ENCODE peak calls at places on chromosomes 5 and 9, in six cellular contexts. N is cardiac fibroblast; F is foreskin fibroblast; Z is astrocyte of the spinal cord; X is cardiac muscle cell; H is CD8-positive, alpha-beta T cell. B is an unnamed sample.

GRCh38 chr9:8486095-8486494 is 686.5 kb upstream of the DMAC1 start:
- DNase-seq in N (peak; percentile 39), F (peak; percentile 59), Z (peak; percentile 18), X (peak; percentile 58), H (no peak), B (no peak)

GRCh38 chr5:72286798-72287197 is 33.2 kb downstream of the MRPS27 start:
- DNase-seq in N (no peak), F (no peak), Z (no peak), X (no peak), H (no peak), B (no peak)

GRCh38 chr5:900781-901180 is 8.1 kb downstream of the TRIP13 start:
- DNase-seq in N (no peak), F (no peak), Z (no peak), X (no peak), H (no peak), B (no peak)

GRCh38 chr9:69546265-69546664 is 125.9 kb downstream of the APBA1 start:
- DNase-seq in N (peak; percentile 48), F (peak; percentile 49), Z (peak; percentile 27), X (peak; percentile 29), H (no peak), B (no peak)

GRCh38 chr9:79581794-79582193 is 10.0 kb downstream of the TLE4 start:
- DNase-seq in N (peak; percentile 84), F (peak; percentile 92), Z (peak; percentile 84), X (peak; percentile 83), H (peak; percentile 42), B (no peak)

GRCh38 chr5:153671653-153672346 is 181.3 kb downstream of the GRIA1 start:
- DNase-seq in N (no peak), F (no peak), Z (no peak), X (no peak), H (no peak), B (no peak)

GRCh38 chr5:175680020-175680419 is 22.1 kb downstream of the HRH2 start:
- DNase-seq in N (no peak), F (no peak), Z (no peak), X (no peak), H (no peak), B (no peak)

GRCh38 chr5:77312411-77312810 is 101.9 kb downstream of the PDE8B start:
- DNase-seq in N (peak; percentile 73), F (peak; percentile 85), Z (peak; percentile 18), X (peak; percentile 47), H (no peak), B (no peak)

GRCh38 chr9:19411316-19411715 is 2.5 kb downstream of the ACER2 start:
- DNase-seq in N (peak; percentile 61), F (peak; percentile 13), Z (no peak), X (peak; percentile 71), H (no peak), B (no peak)

GRCh38 chr9:64773491-64773931 is 511.5 kb downstream of the FOXD4L5 start:
- DNase-seq in N (peak; percentile 0), F (peak; percentile 7), Z (peak; percentile 58), X (peak; percentile 5), H (peak; percentile 11), B (peak; percentile 28)
- H3K4me3 ChIP-seq in N (peak overlapping the region; percentile 44), F (no peak overlapping the region), Z (peak overlapping the region; percentile 38), X (no peak overlapping the region), H (no peak overlapping the region), B (no peak overlapping the region)

GRCh38 chr9:110967196-110967595 is 71.1 kb downstream of the LPAR1 start:
- DNase-seq in N (no peak), F (no peak), Z (no peak), X (no peak), H (no peak), B (no peak)
- H3K4me3 ChIP-seq in N (no peak overlapping the region), F (no peak overlapping the region), Z (no peak overlapping the region), X (no peak overlapping the region), H (no peak overlapping the region), B (no peak overlapping the region)

DNA sequence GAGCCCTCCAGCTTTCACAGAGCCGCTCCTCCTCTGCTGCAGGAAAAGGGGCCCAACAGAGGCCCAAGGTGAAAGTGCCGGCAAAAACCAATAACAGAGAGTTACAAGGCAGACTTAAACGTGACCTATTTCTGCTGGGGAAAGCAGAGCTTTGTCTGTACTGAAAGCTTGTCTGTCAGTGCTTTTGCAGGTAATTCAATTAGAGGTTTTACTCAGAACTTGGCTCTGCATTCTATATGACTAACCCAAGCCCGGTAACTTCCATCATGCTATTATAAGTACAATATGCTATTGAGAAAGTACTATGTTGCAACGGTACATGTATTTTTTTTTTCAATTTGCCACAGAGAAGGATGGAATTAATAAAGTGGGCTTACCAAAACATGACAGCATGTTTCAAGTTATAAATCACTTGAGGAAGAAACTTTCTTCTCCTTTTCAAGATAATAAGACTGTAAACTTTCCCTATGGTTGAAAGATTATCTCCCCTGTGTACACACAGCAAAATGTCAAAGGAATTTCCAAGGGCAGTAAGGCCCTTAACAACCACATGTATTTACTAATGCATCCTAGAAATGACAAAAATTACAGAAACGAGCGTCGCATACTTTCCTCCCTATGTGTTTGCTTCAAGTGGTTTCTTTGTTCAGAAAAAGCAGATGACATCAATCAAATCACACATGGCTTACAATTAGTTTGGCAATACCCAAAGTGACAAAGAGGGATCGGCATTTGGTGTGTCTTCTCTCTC is 282.5 kb downstream of the EFNA5 start:
- DNase-seq in N (peak; percentile 91), F (peak; percentile 91), Z (peak; percentile 80), X (peak; percentile 82), H (no peak), B (no peak)
- H3K4me3 ChIP-seq in N (no peak overlapping the region), F (no peak overlapping the region), Z (no peak overlapping the region), X (no peak overlapping the region), H (no peak overlapping the region), B (no peak overlapping the region)

GRCh38 chr5:57175586-57175985 is 1.7 kb downstream of the GPBP1 start:
- DNase-seq in N (no peak), F (no peak), Z (no peak), X (no peak), H (no peak), B (no peak)

GRCh38 chr5:57177479-57178156 is 3.8 kb downstream of the GPBP1 start:
- DNase-seq in N (no peak), F (no peak), Z (no peak), X (no peak), H (no peak), B (no peak)

GRCh38 chr5:57181151-57181550 is 7.3 kb downstream of the GPBP1 start:
- DNase-seq in N (no peak), F (no peak), Z (no peak), X (no peak), H (no peak), B (no peak)

GRCh38 chr5:57176350-57176857 is 2.5 kb downstream of the GPBP1 start:
- DNase-seq in N (peak; percentile 84), F (peak; percentile 49), Z (peak; percentile 86), X (peak; percentile 70), H (no peak), B (no peak)

GRCh38 chr5:57179262-57179960 is 5.6 kb downstream of the GPBP1 start:
- DNase-seq in N (no peak), F (no peak), Z (no peak), X (no peak), H (no peak), B (no peak)
- H3K4me3 ChIP-seq in N (no peak overlapping the region), F (peak overlapping the region; percentile 20), Z (no peak overlapping the region), X (peak overlapping the region; percentile 58), H (peak overlapping the region; percentile 100), B (peak overlapping the region; percentile 95)

GRCh38 chr9:124481115-124481514 is 26.1 kb downstream of the NR5A1 start:
- DNase-seq in N (no peak), F (no peak), Z (no peak), X (no peak), H (no peak), B (no peak)

GRCh38 chr9:124480621-124480981 is 26.6 kb downstream of the NR5A1 start:
- DNase-seq in N (peak; percentile 19), F (peak; percentile 44), Z (peak; percentile 6), X (peak; percentile 31), H (no peak), B (no peak)

GRCh38 chr9:124478014-124478753 is 27.9 kb downstream of the ADGRD2 start:
- DNase-seq in N (no peak), F (no peak), Z (no peak), X (no peak), H (no peak), B (no peak)

GRCh38 chr9:124479371-124479770 is 27.8 kb downstream of the NR5A1 start:
- DNase-seq in N (no peak), F (no peak), Z (no peak), X (no peak), H (no peak), B (no peak)

GRCh38 chr9:124479947-124480620 is 27.1 kb downstream of the NR5A1 start:
- DNase-seq in N (no peak), F (no peak), Z (no peak), X (no peak), H (no peak), B (no peak)
- H3K4me3 ChIP-seq in N (no peak overlapping the region), F (no peak overlapping the region), Z (no peak overlapping the region), X (no peak overlapping the region), H (no peak overlapping the region), B (no peak overlapping the region)

GRCh38 chr5:88141695-88141979 is 127.0 kb downstream of the TMEM161B start:
- DNase-seq in N (peak; percentile 13), F (no peak), Z (no peak), X (no peak), H (no peak), B (no peak)
- H3K4me3 ChIP-seq in N (no peak overlapping the region), F (peak overlapping the region; percentile 32), Z (peak overlapping the region; percentile 53), X (peak overlapping the region; percentile 11), H (peak overlapping the region; percentile 1), B (no peak overlapping the region)

GRCh38 chr5:96470825-96471224 is 37.8 kb upstream of the PCSK1 start:
- DNase-seq in N (no peak), F (no peak), Z (no peak), X (no peak), H (no peak), B (no peak)

GRCh38 chr5:96474073-96474472 is 41.0 kb upstream of the PCSK1 start:
- DNase-seq in N (no peak), F (no peak), Z (no peak), X (no peak), H (no peak), B (no peak)

GRCh38 chr5:96481396-96481795 is 48.3 kb upstream of the PCSK1 start:
- DNase-seq in N (no peak), F (peak; percentile 24), Z (no peak), X (no peak), H (no peak), B (no peak)

GRCh38 chr5:96478983-96479382 is 45.9 kb upstream of the PCSK1 start:
- DNase-seq in N (no peak), F (no peak), Z (no peak), X (no peak), H (no peak), B (no peak)

GRCh38 chr5:96476654-96477053 is 43.6 kb upstream of the PCSK1 start:
- DNase-seq in N (peak; percentile 70), F (peak; percentile 62), Z (no peak), X (peak; percentile 56), H (no peak), B (no peak)
- H3K4me3 ChIP-seq in N (no peak overlapping the region), F (no peak overlapping the region), Z (no peak overlapping the region), X (no peak overlapping the region), H (no peak overlapping the region), B (no peak overlapping the region)

B was measured in pancreas.